ENCODE peak calls at places on chromosomes 12 and 14, in four cellular contexts. B is Calu3, S is SK-N-SH, O is neural progenitor cell. W is an unnamed sample.

GRCh38 chr14:68293404-68293803 is 473.8 kb downstream of the RAD51B start:
- DNase-seq in B (no peak), S (no peak), O (no peak), W (no peak)

GRCh38 chr14:77076118-77076631 is 21.9 kb upstream of the CIPC start:
- DNase-seq in B (no peak), S (no peak), O (peak; percentile 52), W (no peak)

GRCh38 chr14:101220921-101221510 is 317.5 kb upstream of the RTL1 start:
- DNase-seq in B (no peak), S (no peak), O (no peak), W (no peak)

GRCh38 chr14:50668008-50668851 is at the start of gene SAV1:
- DNase-seq in B (peak; percentile 85), S (peak; percentile 89), O (peak; percentile 94), W (peak; percentile 81)

GRCh38 chr14:56555921-56556570 is 23.6 kb upstream of the TMEM260 start:
- DNase-seq in B (no peak), S (peak; percentile 11), O (peak; percentile 55), W (peak; percentile 27)

GRCh38 chr12:21296348-21296747 is 38.4 kb downstream of the SLCO1A2 start:
- DNase-seq in B (no peak), S (no peak), O (no peak), W (no peak)

GRCh38 chr14:31127690-31128089 is 79.9 kb downstream of the HECTD1 start:
- DNase-seq in B (peak; percentile 13), S (no peak), O (no peak), W (peak; percentile 32)

GRCh38 chr12:81330480-81330879 is 252.6 kb downstream of the ACSS3 start:
- DNase-seq in B (no peak), S (no peak), O (no peak), W (no peak)

GRCh38 chr14:99348816-99349609 is 77.0 kb upstream of the BCL11B start:
- DNase-seq in B (no peak), S (no peak), O (no peak), W (no peak)

GRCh38 chr12:8157484-8158198 is 826 bp downstream of the ZNF705A start:
- DNase-seq in B (peak; percentile 13), S (no peak), O (peak; percentile 4), W (peak; percentile 75)

GRCh38 chr12:58387199-58387598 is 445.8 kb downstream of the ATP23 start:
- DNase-seq in B (peak; percentile 12), S (no peak), O (no peak), W (peak; percentile 45)

GRCh38 chr14:64671591-64671990 is 32.6 kb upstream of the PLEKHG3 start:
- DNase-seq in B (no peak), S (peak; percentile 69), O (peak; percentile 66), W (peak; percentile 52)

GRCh38 chr14:66974397-66975025 is 214.7 kb upstream of the GARIN2 start:
- DNase-seq in B (no peak), S (no peak), O (no peak), W (no peak)

GRCh38 chr14:72644038-72644437 is 249.9 kb downstream of the DPF3 start:
- DNase-seq in B (no peak), S (no peak), O (no peak), W (no peak)

GRCh38 chr12:91551927-91552326 is 369.3 kb upstream of the DCN start:
- DNase-seq in B (no peak), S (no peak), O (no peak), W (no peak)

GRCh38 chr12:65308601-65309071 is 30.2 kb downstream of the MSRB3 start:
- DNase-seq in B (no peak), S (no peak), O (no peak), W (no peak)

GRCh38 chr14:77190977-77191376 is 9.4 kb downstream of the TMEM63C start:
- DNase-seq in B (no peak), S (peak; percentile 3), O (no peak), W (no peak)

GRCh38 chr14:106802413-106803364 is 1276.3 kb downstream of the TMEM121 start:
- DNase-seq in B (peak; percentile 76), S (peak; percentile 31), O (no peak), W (no peak)

GRCh38 chr12:49041036-49041880 is 19.3 kb downstream of the KMT2D start:
- DNase-seq in B (no peak), S (no peak), O (no peak), W (no peak)

GRCh38 chr14:77011226-77011762 is 17.2 kb downstream of the IRF2BPL start:
- DNase-seq in B (no peak), S (no peak), O (no peak), W (no peak)

GRCh38 chr12:102430661-102431060 is 49.7 kb downstream of the IGF1 start:
- DNase-seq in B (no peak), S (no peak), O (no peak), W (no peak)

GRCh38 chr12:96015672-96016071 is 19.5 kb upstream of the HAL start:
- DNase-seq in B (peak; percentile 49), S (no peak), O (peak; percentile 36), W (no peak)

GRCh38 chr14:37598085-37598972 is 2.9 kb downstream of the TTC6 start:
- DNase-seq in B (no peak), S (no peak), O (peak; percentile 47), W (no peak)

GRCh38 chr12:49068879-49069506 is 786 bp downstream of the RHEBL1 start:
- DNase-seq in B (no peak), S (no peak), O (no peak), W (no peak)

GRCh38 chr12:49565956-49566265 is 2.0 kb downstream of the MCRS1 start:
- DNase-seq in B (no peak), S (no peak), O (no peak), W (no peak)

GRCh38 chr12:27277846-27278260 is 33.8 kb downstream of the STK38L start:
- DNase-seq in B (peak; percentile 2), S (no peak), O (no peak), W (peak; percentile 73)

GRCh38 chr14:26138764-26139445 is 458.9 kb downstream of the NOVA1 start:
- DNase-seq in B (no peak), S (no peak), O (peak; percentile 56), W (peak; percentile 14)

GRCh38 chr12:96520767-96521166 is 31.4 kb downstream of the CFAP54 start:
- DNase-seq in B (no peak), S (no peak), O (no peak), W (no peak)

GRCh38 chr12:109595321-109595902 is 21.8 kb downstream of the MVK start:
- DNase-seq in B (no peak), S (no peak), O (no peak), W (no peak)

GRCh38 chr14:58992935-58993334 is 195.5 kb upstream of the DAAM1 start:
- DNase-seq in B (no peak), S (no peak), O (no peak), W (no peak)

GRCh38 chr14:54669759-54670630 is 103.1 kb downstream of the SAMD4A start:
- DNase-seq in B (no peak), S (no peak), O (no peak), W (no peak)

GRCh38 chr12:128402481-128402880 is 135.5 kb downstream of the TMEM132C start:
- DNase-seq in B (no peak), S (no peak), O (peak; percentile 40), W (no peak)

GRCh38 chr14:61925043-61925442 is 162.8 kb downstream of the SNAPC1 start:
- DNase-seq in B (peak; percentile 49), S (no peak), O (peak; percentile 56), W (no peak)

W was measured in Caki2.